ENCODE peak calls at places on chromosomes 6 and 20, in seven cellular contexts. P is NCI-H345, U is ELF-1, M is Daoy, E is NCI-H1105 treated with DMSO at 0.1 percent for 48 hours, H is EL, F is NCI-H1436. I is an unnamed sample.

GRCh38 chr20:57893364-57894001 is 183.7 kb upstream of the PMEPA1 start:
- DNase-seq in H (no peak), M (no peak), F (no peak), P (no peak), E (no peak), U (no peak), I (peak; percentile 72)

GRCh38 chr6:117666881-117667280 is 8.4 kb upstream of the NUS1 start:
- DNase-seq in M (no peak), H (no peak), F (no peak), U (no peak), P (no peak), E (no peak), I (no peak)

GRCh38 chr20:51014797-51015722 is 7.8 kb downstream of the KCNG1 start:
- DNase-seq in P (peak; percentile 64), E (peak; percentile 54), M (peak; percentile 67), F (peak; percentile 29), U (peak; percentile 94), H (peak; percentile 69), I (peak; percentile 85)

GRCh38 chr6:2127484-2127911 is 117.9 kb downstream of the GMDS start:
- DNase-seq in P (no peak), U (no peak), M (no peak), H (no peak), E (no peak), F (no peak), I (no peak)

GRCh38 chr6:131807644-131808459 is at the start of gene ENPP1:
- DNase-seq in E (peak; percentile 53), U (peak; percentile 80), H (peak; percentile 83), M (peak; percentile 75), F (peak; percentile 52), P (peak; percentile 42), I (peak; percentile 76)

GRCh38 chr6:24899647-24900325 is 36.0 kb downstream of the RIPOR2 start:
- DNase-seq in M (no peak), E (no peak), H (no peak), F (no peak), U (no peak), P (no peak), I (no peak)

GRCh38 chr6:111992851-111993250 is 61.1 kb upstream of the CCN6 start:
- DNase-seq in U (no peak), E (no peak), H (peak; percentile 74), F (peak; percentile 25), M (peak; percentile 70), P (no peak), I (no peak)

GRCh38 chr20:37323985-37324384 is 22.0 kb upstream of the SRC start:
- DNase-seq in H (peak; percentile 70), E (no peak), F (no peak), M (no peak), U (no peak), P (no peak), I (no peak)

GRCh38 chr6:107440935-107441334 is 18.4 kb downstream of the PDSS2 start:
- DNase-seq in F (no peak), M (no peak), H (no peak), P (no peak), U (no peak), E (no peak), I (no peak)

GRCh38 chr6:56911847-56912246 is 43.1 kb upstream of the BEND6 start:
- DNase-seq in P (no peak), F (no peak), E (no peak), H (peak; percentile 90), U (peak; percentile 37), M (peak; percentile 86), I (no peak)

GRCh38 chr20:62899633-62900051 is 26.7 kb downstream of the DIDO1 start:
- DNase-seq in H (no peak), E (no peak), P (peak; percentile 55), F (no peak), M (no peak), U (no peak), I (no peak)

GRCh38 chr6:79607000-79607399 is 24.1 kb upstream of the SH3BGRL2 start:
- DNase-seq in H (no peak), M (no peak), P (no peak), E (no peak), F (no peak), U (no peak), I (no peak)

GRCh38 chr20:7207186-7207585 is 439.7 kb downstream of the BMP2 start:
- DNase-seq in U (no peak), H (no peak), P (no peak), F (no peak), E (no peak), M (no peak), I (no peak)

GRCh38 chr6:159217595-159218275 is 48.5 kb downstream of the FNDC1 start:
- DNase-seq in P (peak; percentile 74), H (peak; percentile 31), F (no peak), E (peak; percentile 47), M (no peak), U (peak; percentile 80), I (peak; percentile 74)

GRCh38 chr6:118509009-118509617 is 39.0 kb upstream of the PLN start:
- DNase-seq in E (peak; percentile 76), U (no peak), P (peak; percentile 15), F (no peak), H (peak; percentile 33), M (peak; percentile 32), I (peak; percentile 22)

GRCh38 chr20:57213924-57214323 is 52.5 kb downstream of the BMP7 start:
- DNase-seq in E (no peak), U (no peak), H (no peak), F (no peak), M (no peak), P (no peak), I (no peak)

GRCh38 chr6:124994648-124995047 is 32.4 kb downstream of the RNF217 start:
- DNase-seq in H (no peak), U (no peak), E (peak; percentile 15), M (no peak), P (no peak), F (no peak), I (no peak)

GRCh38 chr20:34334654-34335407 is 28.2 kb upstream of the ITCH start:
- DNase-seq in P (no peak), U (no peak), M (peak; percentile 36), F (no peak), E (no peak), H (peak; percentile 43), I (no peak)

GRCh38 chr6:155078331-155078745 is 83.2 kb downstream of the TIAM2 start:
- DNase-seq in F (no peak), U (peak; percentile 54), M (no peak), P (no peak), H (no peak), E (no peak), I (peak; percentile 36)

GRCh38 chr20:1402149-1402548 is 9.3 kb upstream of the FKBP1A start:
- DNase-seq in P (no peak), H (peak; percentile 86), M (peak; percentile 69), E (no peak), F (no peak), U (no peak), I (no peak)

GRCh38 chr6:122530440-122531046 is 58.9 kb upstream of the SERINC1 start:
- DNase-seq in U (peak; percentile 81), H (peak; percentile 60), M (peak; percentile 44), F (peak; percentile 45), P (peak; percentile 79), E (peak; percentile 82), I (peak; percentile 19)

GRCh38 chr6:150600302-150601017 is 775 bp downstream of the PLEKHG1 start:
- DNase-seq in F (peak; percentile 22), E (peak; percentile 88), H (peak; percentile 53), M (peak; percentile 92), P (peak; percentile 80), U (peak; percentile 90), I (peak; percentile 80)

GRCh38 chr6:34130870-34131269 is 15.0 kb downstream of the GRM4 start:
- DNase-seq in H (no peak), M (no peak), U (peak; percentile 69), E (no peak), F (no peak), P (no peak), I (no peak)

I was measured in glutamatergic neuron.